ENCODE peak calls at places on chromosomes 11 and 22, in six cellular contexts. One of them, this sample, is unnamed.

GRCh38 chr22:33321466-33321865 is 263.3 kb upstream of the SYN3 start:
- DNase-seq in H1: no peak
- DNase-seq in neuronal stem cell: no peak
- DNase-seq in H9: no peak
- DNase-seq in trophoblast cell: no peak
- DNase-seq in mesenchymal stem cell: no peak
- DNase-seq in this sample: no peak

GRCh38 chr11:9787981-9788521 is 124.2 kb downstream of the SWAP70 start:
- DNase-seq in H1: no peak
- DNase-seq in neuronal stem cell: no peak
- DNase-seq in H9: no peak
- DNase-seq in trophoblast cell: no peak
- DNase-seq in mesenchymal stem cell: peak
- DNase-seq in this sample: peak

GRCh38 chr22:32794449-32795213 is 6.9 kb upstream of the TIMP3 start:
- DNase-seq in H1: no peak
- DNase-seq in neuronal stem cell: no peak
- DNase-seq in H9: peak
- DNase-seq in trophoblast cell: no peak
- DNase-seq in mesenchymal stem cell: no peak
- DNase-seq in this sample: peak

GRCh38 chr11:74370122-74370521 is 28.1 kb downstream of the PGM2L1 start:
- DNase-seq in H1: no peak
- DNase-seq in neuronal stem cell: no peak
- DNase-seq in H9: no peak
- DNase-seq in trophoblast cell: no peak
- DNase-seq in mesenchymal stem cell: no peak
- DNase-seq in this sample: no peak

GRCh38 chr22:37849089-37849751 is at the start of gene EIF3L:
- DNase-seq in H1: peak
- DNase-seq in neuronal stem cell: peak
- DNase-seq in H9: peak
- DNase-seq in trophoblast cell: peak
- DNase-seq in mesenchymal stem cell: peak
- DNase-seq in this sample: peak

GRCh38 chr11:12237381-12237784 is 127.0 kb downstream of the MICAL2 start:
- DNase-seq in H1: no peak
- DNase-seq in neuronal stem cell: no peak
- DNase-seq in H9: no peak
- DNase-seq in trophoblast cell: no peak
- DNase-seq in mesenchymal stem cell: peak
- DNase-seq in this sample: no peak

GRCh38 chr22:46575915-46576555 is 38.6 kb upstream of the CELSR1 start:
- DNase-seq in H1: no peak
- DNase-seq in neuronal stem cell: no peak
- DNase-seq in H9: peak
- DNase-seq in trophoblast cell: peak
- DNase-seq in mesenchymal stem cell: no peak
- DNase-seq in this sample: no peak

GRCh38 chr11:14189874-14190273 is 169.1 kb downstream of the RRAS2 start:
- DNase-seq in H1: no peak
- DNase-seq in neuronal stem cell: no peak
- DNase-seq in H9: no peak
- DNase-seq in trophoblast cell: no peak
- DNase-seq in mesenchymal stem cell: no peak
- DNase-seq in this sample: no peak

GRCh38 chr22:40235418-40235817 is 57.7 kb downstream of the TNRC6B start:
- DNase-seq in H1: no peak
- DNase-seq in neuronal stem cell: no peak
- DNase-seq in H9: no peak
- DNase-seq in trophoblast cell: no peak
- DNase-seq in mesenchymal stem cell: no peak
- DNase-seq in this sample: no peak

GRCh38 chr11:66883021-66883968 is 26.4 kb downstream of the LRFN4 start:
- DNase-seq in H1: peak
- DNase-seq in neuronal stem cell: peak
- DNase-seq in H9: peak
- DNase-seq in trophoblast cell: peak
- DNase-seq in mesenchymal stem cell: peak
- DNase-seq in this sample: peak

GRCh38 chr22:46459347-46460065 is 77.9 kb downstream of the CELSR1 start:
- DNase-seq in H1: no peak
- DNase-seq in neuronal stem cell: no peak
- DNase-seq in H9: no peak
- DNase-seq in trophoblast cell: no peak
- DNase-seq in mesenchymal stem cell: no peak
- DNase-seq in this sample: no peak

GRCh38 chr22:36413022-36413770 is 25.4 kb upstream of the MYH9 start:
- DNase-seq in H1: no peak
- DNase-seq in neuronal stem cell: no peak
- DNase-seq in H9: no peak
- DNase-seq in trophoblast cell: peak
- DNase-seq in mesenchymal stem cell: peak
- DNase-seq in this sample: peak

GRCh38 chr11:2510626-2511402 is 66.0 kb downstream of the KCNQ1 start:
- DNase-seq in H1: no peak
- DNase-seq in neuronal stem cell: no peak
- DNase-seq in H9: no peak
- DNase-seq in trophoblast cell: no peak
- DNase-seq in mesenchymal stem cell: no peak
- DNase-seq in this sample: no peak

GRCh38 chr11:8247312-8247711 is 16.4 kb downstream of the LMO1 start:
- DNase-seq in H1: peak
- DNase-seq in neuronal stem cell: no peak
- DNase-seq in H9: peak
- DNase-seq in trophoblast cell: no peak
- DNase-seq in mesenchymal stem cell: no peak
- DNase-seq in this sample: no peak

GRCh38 chr11:18912883-18913282 is 26.3 kb downstream of the MRGPRX1 start:
- DNase-seq in H1: no peak
- DNase-seq in neuronal stem cell: no peak
- DNase-seq in H9: no peak
- DNase-seq in trophoblast cell: no peak
- DNase-seq in mesenchymal stem cell: no peak
- DNase-seq in this sample: no peak

GRCh38 chr11:103735497-103736032 is 300.9 kb upstream of the DDI1 start:
- DNase-seq in H1: no peak
- DNase-seq in neuronal stem cell: no peak
- DNase-seq in H9: no peak
- DNase-seq in trophoblast cell: no peak
- DNase-seq in mesenchymal stem cell: peak
- DNase-seq in this sample: peak

GRCh38 chr11:78961938-78962701 is 387.5 kb upstream of the NARS2 start:
- DNase-seq in H1: peak
- DNase-seq in neuronal stem cell: peak
- DNase-seq in H9: peak
- DNase-seq in trophoblast cell: no peak
- DNase-seq in mesenchymal stem cell: peak
- DNase-seq in this sample: peak

GRCh38 chr22:49192180-49192856 is 635.4 kb downstream of the BRD1 start:
- DNase-seq in H1: no peak
- DNase-seq in neuronal stem cell: no peak
- DNase-seq in H9: no peak
- DNase-seq in trophoblast cell: no peak
- DNase-seq in mesenchymal stem cell: no peak
- DNase-seq in this sample: no peak

GRCh38 chr11:128582496-128583366 is 4.6 kb downstream of the ETS1 start:
- DNase-seq in H1: no peak
- DNase-seq in neuronal stem cell: no peak
- DNase-seq in H9: peak
- DNase-seq in trophoblast cell: peak
- DNase-seq in mesenchymal stem cell: peak
- DNase-seq in this sample: peak
- H3K14ac ChIP-seq in H1: no peak
- H3K14ac ChIP-seq in neuronal stem cell: no peak
- H3K14ac ChIP-seq in H9: no peak
- H3K14ac ChIP-seq in trophoblast cell: no peak
- H3K14ac ChIP-seq in mesenchymal stem cell: no peak
- H3K14ac ChIP-seq in this sample: no peak

GRCh38 chr22:17788528-17789378 is 14.5 kb upstream of the BID start:
- DNase-seq in H1: no peak
- DNase-seq in neuronal stem cell: no peak
- DNase-seq in H9: peak
- DNase-seq in trophoblast cell: no peak
- DNase-seq in mesenchymal stem cell: no peak
- DNase-seq in this sample: no peak
- H3K14ac ChIP-seq in H1: no peak
- H3K14ac ChIP-seq in neuronal stem cell: no peak
- H3K14ac ChIP-seq in H9: no peak
- H3K14ac ChIP-seq in trophoblast cell: no peak
- H3K14ac ChIP-seq in mesenchymal stem cell: no peak
- H3K14ac ChIP-seq in this sample: no peak

GRCh38 chr11:21794306-21794705 is 398.6 kb upstream of the ANO5 start:
- DNase-seq in H1: no peak
- DNase-seq in neuronal stem cell: no peak
- DNase-seq in H9: no peak
- DNase-seq in trophoblast cell: no peak
- DNase-seq in mesenchymal stem cell: no peak
- DNase-seq in this sample: no peak
- H3K14ac ChIP-seq in H1: no peak
- H3K14ac ChIP-seq in neuronal stem cell: no peak
- H3K14ac ChIP-seq in H9: no peak
- H3K14ac ChIP-seq in trophoblast cell: no peak
- H3K14ac ChIP-seq in mesenchymal stem cell: no peak
- H3K14ac ChIP-seq in this sample: no peak

GRCh38 chr22:45104313-45104712 is 59.4 kb upstream of the NUP50 start:
- DNase-seq in H1: no peak
- DNase-seq in neuronal stem cell: no peak
- DNase-seq in H9: no peak
- DNase-seq in trophoblast cell: no peak
- DNase-seq in mesenchymal stem cell: no peak
- DNase-seq in this sample: no peak
- H3K14ac ChIP-seq in H1: no peak
- H3K14ac ChIP-seq in neuronal stem cell: no peak
- H3K14ac ChIP-seq in H9: no peak
- H3K14ac ChIP-seq in trophoblast cell: no peak
- H3K14ac ChIP-seq in mesenchymal stem cell: no peak
- H3K14ac ChIP-seq in this sample: no peak

GRCh38 chr22:24304067-24304675 is 33.5 kb downstream of the SPECC1L start:
- DNase-seq in H1: no peak
- DNase-seq in neuronal stem cell: no peak
- DNase-seq in H9: no peak
- DNase-seq in trophoblast cell: no peak
- DNase-seq in mesenchymal stem cell: no peak
- DNase-seq in this sample: no peak
- H3K14ac ChIP-seq in H1: no peak
- H3K14ac ChIP-seq in neuronal stem cell: no peak
- H3K14ac ChIP-seq in H9: no peak
- H3K14ac ChIP-seq in trophoblast cell: no peak
- H3K14ac ChIP-seq in mesenchymal stem cell: no peak
- H3K14ac ChIP-seq in this sample: no peak

GRCh38 chr22:29473001-29473400 is 7.0 kb upstream of the NEFH start:
- DNase-seq in H1: no peak
- DNase-seq in neuronal stem cell: no peak
- DNase-seq in H9: no peak
- DNase-seq in trophoblast cell: no peak
- DNase-seq in mesenchymal stem cell: no peak
- DNase-seq in this sample: no peak
- H3K14ac ChIP-seq in H1: no peak
- H3K14ac ChIP-seq in neuronal stem cell: no peak
- H3K14ac ChIP-seq in H9: no peak
- H3K14ac ChIP-seq in trophoblast cell: no peak
- H3K14ac ChIP-seq in mesenchymal stem cell: no peak
- H3K14ac ChIP-seq in this sample: no peak

GRCh38 chr22:44764373-44764772 is 12.0 kb downstream of the ARHGAP8 start:
- DNase-seq in H1: no peak
- DNase-seq in neuronal stem cell: no peak
- DNase-seq in H9: no peak
- DNase-seq in trophoblast cell: no peak
- DNase-seq in mesenchymal stem cell: no peak
- DNase-seq in this sample: no peak

GRCh38 chr22:44759430-44760310 is 7.3 kb downstream of the ARHGAP8 start:
- DNase-seq in H1: no peak
- DNase-seq in neuronal stem cell: no peak
- DNase-seq in H9: no peak
- DNase-seq in trophoblast cell: peak
- DNase-seq in mesenchymal stem cell: no peak
- DNase-seq in this sample: no peak

GRCh38 chr22:44758354-44758969 is 6.1 kb downstream of the ARHGAP8 start:
- DNase-seq in H1: no peak
- DNase-seq in neuronal stem cell: no peak
- DNase-seq in H9: no peak
- DNase-seq in trophoblast cell: no peak
- DNase-seq in mesenchymal stem cell: peak
- DNase-seq in this sample: peak

GRCh38 chr22:44758970-44759365 is 6.6 kb downstream of the ARHGAP8 start:
- DNase-seq in H1: no peak
- DNase-seq in neuronal stem cell: no peak
- DNase-seq in H9: no peak
- DNase-seq in trophoblast cell: peak
- DNase-seq in mesenchymal stem cell: no peak
- DNase-seq in this sample: no peak

DNA sequence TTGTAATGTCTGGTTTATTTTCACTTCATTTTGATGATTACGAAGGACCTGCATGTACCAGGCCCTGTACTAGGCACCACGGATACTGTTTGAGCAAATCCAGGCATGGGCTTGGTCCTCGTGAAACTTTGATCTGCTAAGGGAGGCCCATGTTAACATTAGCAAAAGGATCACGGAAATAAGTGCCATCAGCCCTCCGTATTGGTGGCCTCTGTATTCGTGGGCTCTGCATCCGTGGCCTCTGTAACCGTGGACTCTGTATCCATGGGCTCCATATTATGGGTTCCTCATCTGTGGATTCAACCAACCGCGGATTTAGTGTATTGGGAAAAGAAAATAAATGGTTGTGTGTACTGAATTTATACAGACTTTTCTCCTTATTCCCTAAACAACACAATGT is 8.7 kb downstream of the ARHGAP8 start:
- DNase-seq in H1: no peak
- DNase-seq in neuronal stem cell: no peak
- DNase-seq in H9: no peak
- DNase-seq in trophoblast cell: no peak
- DNase-seq in mesenchymal stem cell: no peak
- DNase-seq in this sample: no peak
- H3K14ac ChIP-seq in H1: no peak
- H3K14ac ChIP-seq in neuronal stem cell: no peak
- H3K14ac ChIP-seq in H9: no peak
- H3K14ac ChIP-seq in trophoblast cell: no peak
- H3K14ac ChIP-seq in mesenchymal stem cell: no peak
- H3K14ac ChIP-seq in this sample: no peak

GRCh38 chr11:5928269-5928668 is 13.8 kb upstream of the OR56A3 start:
- DNase-seq in H1: no peak
- DNase-seq in neuronal stem cell: no peak
- DNase-seq in H9: no peak
- DNase-seq in trophoblast cell: no peak
- DNase-seq in mesenchymal stem cell: no peak
- DNase-seq in this sample: no peak
- H3K14ac ChIP-seq in H1: no peak
- H3K14ac ChIP-seq in neuronal stem cell: no peak
- H3K14ac ChIP-seq in H9: no peak
- H3K14ac ChIP-seq in trophoblast cell: no peak
- H3K14ac ChIP-seq in mesenchymal stem cell: no peak
- H3K14ac ChIP-seq in this sample: no peak